ENCODE peak calls at places on chromosomes 13 and 19, in seven cellular contexts. B is activated CD8-positive, alpha-beta T cell treated with anti-CD3 and anti-CD28 coated beads for 36 hours; U is progenitor cell of endocrine pancreas; V is K562; P is fibroblast of lung; W is stomach; H is tibial artery. N is an unnamed sample.

GRCh38 chr19:13055213-13056051 is 47.2 kb downstream of the LYL1 start:
- DNase-seq in B (no peak), U (no peak), V (no peak), P (peak; percentile 97), W (peak; percentile 52), H (peak; percentile 95), N (peak; percentile 88)

GRCh38 chr19:50723069-50723468 is at the start of gene CLEC11A:
- DNase-seq in B (no peak), U (no peak), V (no peak), P (no peak), W (no peak), H (peak; percentile 77), N (no peak)

GRCh38 chr19:6161271-6161850 is 25.9 kb downstream of the ACSBG2 start:
- DNase-seq in B (peak; percentile 92), U (no peak), V (peak; percentile 90), P (no peak), W (no peak), H (no peak), N (no peak)

GRCh38 chr13:29878101-29878500 is 27.7 kb upstream of the UBL3 start:
- DNase-seq in B (no peak), U (no peak), V (no peak), P (no peak), W (no peak), H (no peak), N (no peak)

GRCh38 chr13:33862006-33862405 is 44.1 kb downstream of the RFC3 start:
- DNase-seq in B (no peak), U (no peak), V (no peak), P (no peak), W (no peak), H (no peak), N (no peak)

GRCh38 chr13:103694033-103694432 is 627.8 kb upstream of the SLC10A2 start:
- DNase-seq in B (no peak), U (no peak), V (no peak), P (no peak), W (no peak), H (no peak), N (no peak)

GRCh38 chr13:45718992-45719391 is 16.9 kb downstream of the CBY2 start:
- DNase-seq in B (no peak), U (no peak), V (no peak), P (peak; percentile 44), W (no peak), H (no peak), N (no peak)

GRCh38 chr13:113801289-113801961 is 42.4 kb downstream of the TMEM255B start:
- DNase-seq in B (no peak), U (no peak), V (no peak), P (no peak), W (no peak), H (peak; percentile 45), N (no peak)

GRCh38 chr19:13938361-13939027 is at the start of gene PODNL1:
- DNase-seq in B (no peak), U (no peak), V (no peak), P (peak; percentile 87), W (no peak), H (peak; percentile 80), N (no peak)

GRCh38 chr13:96052655-96053002 is 572 bp downstream of the UGGT2 start:
- DNase-seq in B (no peak), U (no peak), V (peak; percentile 40), P (peak; percentile 79), W (no peak), H (no peak), N (no peak)

GRCh38 chr19:984165-984967 is at the start of gene WDR18:
- DNase-seq in B (peak; percentile 94), U (peak; percentile 84), V (peak; percentile 97), P (peak; percentile 80), W (peak; percentile 94), H (peak; percentile 96), N (peak; percentile 93)
- TF ChIP-seq CTCF in B (no peak), U (peak; percentile 46), V (no peak), P (no peak), W (no peak), H (no peak), N (peak; percentile 34)

DNA sequence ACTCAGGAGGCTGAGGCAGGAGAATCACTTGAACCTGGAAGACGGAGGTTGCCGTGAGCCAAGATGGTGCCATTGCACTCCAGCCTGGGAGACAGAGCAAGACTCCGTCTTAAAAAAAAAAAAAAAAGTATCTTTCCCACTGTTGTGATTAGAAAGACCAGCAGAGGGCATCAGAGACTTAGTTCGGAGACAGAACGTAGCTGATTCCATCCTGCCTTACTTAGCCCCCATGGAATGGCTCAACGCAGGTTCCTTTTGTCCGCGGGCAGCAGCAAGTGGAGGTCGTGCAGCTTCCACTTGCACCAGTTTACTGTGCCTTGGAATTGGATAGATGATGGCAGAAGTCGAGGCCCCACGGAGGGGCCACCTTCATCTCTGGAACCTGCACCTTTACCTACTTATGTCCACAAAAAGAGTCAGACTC is 8.1 kb downstream of the TIMM29 start:
- DNase-seq in B (peak; percentile 56), U (peak; percentile 27), V (peak; percentile 73), P (peak; percentile 75), W (peak; percentile 41), H (no peak), N (no peak)
- TF ChIP-seq CTCF in B (peak; percentile 69), U (peak; percentile 73), V (peak; percentile 79), P (peak; percentile 56), W (peak; percentile 51), H (peak; percentile 53), N (peak; percentile 82)

GRCh38 chr19:45346449-45346848 is 5.9 kb downstream of the KLC3 start:
- DNase-seq in B (no peak), U (no peak), V (peak; percentile 52), P (no peak), W (peak; percentile 48), H (no peak), N (no peak)
- TF ChIP-seq CTCF in B (no peak), U (no peak), V (peak; percentile 34), P (no peak), W (no peak), H (no peak), N (no peak)

GRCh38 chr19:10554760-10555612 is 10.8 kb downstream of the KRI1 start:
- DNase-seq in B (peak; percentile 51), U (no peak), V (no peak), P (no peak), W (no peak), H (no peak), N (no peak)
- TF ChIP-seq CTCF in B (no peak), U (peak; percentile 17), V (no peak), P (no peak), W (no peak), H (no peak), N (no peak)

DNA sequence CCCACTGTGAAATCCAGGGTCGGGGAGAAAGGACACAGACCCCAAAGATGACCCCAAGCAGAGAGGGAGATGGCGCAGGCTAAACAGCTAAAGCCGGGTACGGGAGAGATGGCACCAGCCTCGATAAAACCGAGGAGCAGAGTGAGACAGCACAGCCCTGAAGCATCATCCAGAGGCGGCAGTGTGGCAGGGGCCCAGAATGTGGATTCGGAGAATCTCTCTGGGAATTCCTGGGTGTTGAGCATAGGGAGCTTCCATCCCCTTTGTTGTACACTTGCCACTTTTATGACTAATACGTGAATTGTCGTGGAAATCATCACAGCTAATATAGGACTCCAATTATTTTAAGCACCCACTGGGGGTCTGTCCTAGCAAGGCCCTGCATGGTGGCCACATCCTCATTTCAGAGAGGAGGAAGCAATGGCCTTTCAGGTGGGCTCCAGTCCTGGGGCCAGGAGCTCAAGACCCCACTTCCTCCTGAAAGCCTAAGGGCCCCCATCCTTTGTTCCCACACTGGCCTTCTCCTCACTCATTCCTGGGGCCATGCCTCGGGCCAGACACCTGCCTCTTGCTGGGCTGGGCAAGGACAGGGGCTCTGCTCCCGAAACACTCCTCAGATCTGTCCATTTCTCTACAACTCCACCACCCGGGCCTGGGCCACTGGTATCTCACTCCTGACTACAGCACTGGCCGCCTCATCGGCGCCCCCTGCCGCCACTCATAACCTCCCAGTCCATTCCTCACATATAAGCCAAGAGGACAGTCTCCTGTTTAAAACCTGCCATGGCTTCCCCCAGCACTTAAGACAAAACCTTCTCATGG is 29.3 kb upstream of the ATP1A3 start:
- DNase-seq in B (peak; percentile 55), U (no peak), V (peak; percentile 70), P (peak; percentile 11), W (no peak), H (no peak), N (no peak)
- TF ChIP-seq CTCF in B (peak; percentile 45), U (peak; percentile 43), V (peak; percentile 94), P (no peak), W (no peak), H (no peak), N (peak; percentile 56)